ENCODE peak calls at places on chromosome 18, in five cellular contexts. X is BJ; M is NCI-H460; P is activated T-cell treated with anti-CD3 and anti-CD28 coated beads, Interleukin-2, amount 50 U/mL, for 72 hours; Y is KG1. H is an unnamed sample.

GRCh38 chr18:50340078-50340477 is 34.8 kb upstream of the SKA1 start:
- DNase-seq in M (no peak), Y (no peak), P (no peak), X (no peak), H (no peak)

GRCh38 chr18:332007-332406 is 64.2 kb upstream of the THOC1 start:
- DNase-seq in X (no peak), M (no peak), Y (no peak), P (no peak), H (no peak)

GRCh38 chr18:58953627-58954026 is 89.0 kb downstream of the ZNF532 start:
- DNase-seq in P (no peak), M (no peak), Y (no peak), X (no peak), H (no peak)

GRCh38 chr18:38427736-38428135 is 862.1 kb upstream of the CELF4 start:
- DNase-seq in P (no peak), Y (no peak), X (no peak), M (no peak), H (no peak)

GRCh38 chr18:68666316-68666715 is 48.6 kb downstream of the TMX3 start:
- DNase-seq in M (no peak), P (no peak), X (no peak), Y (no peak), H (no peak)

GRCh38 chr18:47075098-47075883 is 39.9 kb upstream of the ELOA2 start:
- DNase-seq in P (no peak), M (peak), X (peak), Y (no peak), H (no peak)

GRCh38 chr18:79668203-79668602 is 11.4 kb upstream of the CTDP1 start:
- DNase-seq in M (no peak), P (no peak), X (no peak), Y (no peak), H (no peak)

GRCh38 chr18:9861157-9861556 is 24.6 kb upstream of the TXNDC2 start:
- DNase-seq in X (no peak), Y (no peak), P (no peak), M (no peak), H (no peak)

GRCh38 chr18:77131652-77132368 is 773 bp downstream of the MBP start:
- DNase-seq in P (peak), M (peak), Y (no peak), X (no peak), H (no peak)

GRCh38 chr18:35919179-35919578 is 53.3 kb upstream of the RMP24 start:
- DNase-seq in M (no peak), Y (no peak), P (no peak), X (no peak), H (no peak)

GRCh38 chr18:70522183-70522582 is 233.3 kb downstream of the SOCS6 start:
- DNase-seq in P (no peak), M (no peak), Y (no peak), X (no peak), H (no peak)

GRCh38 chr18:3610818-3611217 is 160.8 kb downstream of the TGIF1 start:
- DNase-seq in X (no peak), Y (no peak), M (no peak), P (no peak), H (no peak)

GRCh38 chr18:32552421-32553030 is 81.8 kb upstream of the GAREM1 start:
- DNase-seq in Y (peak), P (peak), X (peak), M (peak), H (peak)

GRCh38 chr18:80133124-80133523 is 24.1 kb downstream of the ADNP2 start:
- DNase-seq in X (no peak), M (no peak), Y (no peak), P (no peak), H (no peak)

GRCh38 chr18:68484241-68484640 is 230.7 kb downstream of the TMX3 start:
- DNase-seq in P (no peak), Y (no peak), M (no peak), X (no peak), H (no peak)

GRCh38 chr18:57819671-57820460 is 16.8 kb upstream of the ATP8B1 start:
- DNase-seq in P (no peak), Y (no peak), X (no peak), M (peak), H (no peak)

GRCh38 chr18:46333371-46334199 is 229.4 kb downstream of the HAUS1 start:
- DNase-seq in P (peak), X (no peak), M (no peak), Y (peak), H (no peak)

GRCh38 chr18:56982756-56983155 is 164.1 kb upstream of the BOD1L2 start:
- DNase-seq in M (no peak), P (no peak), Y (no peak), X (no peak), H (no peak)

GRCh38 chr18:75831960-75832359 is 404.5 kb upstream of the SMIM21 start:
- DNase-seq in M (no peak), Y (no peak), X (no peak), P (no peak), H (no peak)

GRCh38 chr18:29874519-29875098 is 1167.9 kb downstream of the DSC3 start:
- DNase-seq in P (peak), X (no peak), M (peak), Y (peak), H (no peak)

GRCh38 chr18:78507217-78507616 is 472.4 kb upstream of the SALL3 start:
- DNase-seq in P (no peak), M (no peak), X (no peak), Y (no peak), H (no peak)

GRCh38 chr18:46158498-46158897 is 54.3 kb downstream of the HAUS1 start:
- DNase-seq in P (no peak), X (no peak), Y (no peak), M (no peak), H (no peak)

GRCh38 chr18:35407871-35408481 is 30.8 kb upstream of the ZNF396 start:
- DNase-seq in P (peak), Y (peak), X (peak), M (peak), H (no peak)

GRCh38 chr18:62751341-62751821 is 36.0 kb downstream of the PHLPP1 start:
- DNase-seq in Y (no peak), X (no peak), P (no peak), M (no peak), H (no peak)

GRCh38 chr18:51234117-51235010 is 36.9 kb upstream of the MEX3C start:
- DNase-seq in M (no peak), P (no peak), X (no peak), Y (no peak), H (no peak)

GRCh38 chr18:37668971-37669747 is 103.6 kb upstream of the CELF4 start:
- DNase-seq in M (no peak), P (no peak), Y (no peak), X (no peak), H (no peak)

GRCh38 chr18:12944724-12945123 is 3.1 kb upstream of the SEH1L start:
- DNase-seq in P (no peak), X (no peak), M (no peak), Y (no peak), H (no peak)

GRCh38 chr18:79598046-79598884 is 81.3 kb upstream of the CTDP1 start:
- DNase-seq in Y (no peak), M (no peak), X (no peak), P (no peak), H (no peak)

GRCh38 chr18:961644-962355 is 57.1 kb downstream of the ADCYAP1 start:
- DNase-seq in M (no peak), X (peak), Y (peak), P (peak), H (no peak)

GRCh38 chr18:12811191-12811950 is 72.7 kb downstream of the PTPN2 start:
- DNase-seq in P (peak), X (no peak), Y (no peak), M (no peak), H (no peak)

GRCh38 chr18:79784071-79784913 is 13.4 kb upstream of the KCNG2 start:
- DNase-seq in P (no peak), Y (no peak), X (no peak), M (no peak), H (no peak)

GRCh38 chr18:61727241-61727640 is 165.6 kb downstream of the RNF152 start:
- DNase-seq in P (no peak), Y (no peak), X (no peak), M (no peak), H (peak)